ENCODE peak calls at places on chromosomes 1 and 21, in nine cellular contexts. R, U, Z, S, G, P, L, I and T are unnamed samples.

GRCh38 chr1:155175281-155175926 is 1.8 kb downstream of the TRIM46 start:
- DNase-seq in R (no peak), U (no peak), Z (no peak), S (no peak), G (peak; percentile 78), P (no peak), L (no peak), I (no peak), T (no peak)

GRCh38 chr1:6358757-6359567 is 34.6 kb downstream of the ACOT7 start:
- DNase-seq in R (peak; percentile 80), U (peak; percentile 75), Z (peak; percentile 34), S (no peak), G (no peak), P (peak; percentile 86), L (no peak), I (no peak), T (no peak)

GRCh38 chr1:178768423-178768822 is 43.4 kb downstream of the RALGPS2 start:
- DNase-seq in R (peak; percentile 62), U (peak; percentile 8), Z (no peak), S (peak; percentile 10), G (no peak), P (no peak), L (no peak), I (peak; percentile 66), T (no peak)

GRCh38 chr1:89780721-89781120 is 40.1 kb upstream of the LRRC8D start:
- DNase-seq in R (peak; percentile 47), U (peak; percentile 56), Z (no peak), S (peak; percentile 39), G (no peak), P (peak; percentile 69), L (no peak), I (peak; percentile 26), T (no peak)

GRCh38 chr1:112735752-112736151 is 20.6 kb upstream of the PPM1J start:
- DNase-seq in R (peak; percentile 35), U (peak; percentile 92), Z (no peak), S (peak; percentile 62), G (no peak), P (peak; percentile 94), L (no peak), I (no peak), T (no peak)

GRCh38 chr1:76826072-76826827 is 41.0 kb upstream of the ST6GALNAC5 start:
- DNase-seq in R (peak; percentile 37), U (peak; percentile 76), Z (no peak), S (no peak), G (no peak), P (peak; percentile 7), L (no peak), I (no peak), T (no peak)

GRCh38 chr1:1344672-1345361 is 4.4 kb downstream of the DVL1 start:
- DNase-seq in R (no peak), U (peak; percentile 88), Z (no peak), S (peak; percentile 95), G (no peak), P (peak; percentile 69), L (no peak), I (no peak), T (peak; percentile 97)

GRCh38 chr1:42044346-42044745 is 108.9 kb upstream of the GUCA2B start:
- DNase-seq in R (no peak), U (no peak), Z (no peak), S (no peak), G (no peak), P (no peak), L (no peak), I (no peak), T (no peak)

GRCh38 chr21:28867401-28867800 is 125.3 kb downstream of the LTN1 start:
- DNase-seq in R (peak; percentile 25), U (peak; percentile 15), Z (no peak), S (no peak), G (no peak), P (peak; percentile 39), L (no peak), I (no peak), T (no peak)

GRCh38 chr1:36463404-36463772 is 796 bp downstream of the MRPS15 start:
- DNase-seq in R (no peak), U (no peak), Z (no peak), S (no peak), G (no peak), P (no peak), L (no peak), I (no peak), T (no peak)

GRCh38 chr1:218699411-218699810 is 354.3 kb downstream of the TGFB2 start:
- DNase-seq in R (no peak), U (no peak), Z (no peak), S (no peak), G (no peak), P (peak; percentile 49), L (no peak), I (no peak), T (no peak)

GRCh38 chr1:46497665-46498064 is 8.0 kb downstream of the DMBX1 start:
- DNase-seq in R (no peak), U (no peak), Z (no peak), S (no peak), G (no peak), P (no peak), L (no peak), I (no peak), T (no peak)

GRCh38 chr1:20485527-20486456 is at the start of gene CAMK2N1:
- DNase-seq in R (peak; percentile 78), U (peak; percentile 69), Z (peak; percentile 83), S (no peak), G (peak; percentile 87), P (peak; percentile 67), L (peak; percentile 51), I (no peak), T (no peak)

GRCh38 chr1:181522864-181523263 is 39.5 kb downstream of the CACNA1E start:
- DNase-seq in R (no peak), U (no peak), Z (no peak), S (no peak), G (no peak), P (no peak), L (no peak), I (no peak), T (no peak)

GRCh38 chr1:163970699-163971098 is 588.3 kb upstream of the PBX1 start:
- DNase-seq in R (no peak), U (no peak), Z (no peak), S (no peak), G (no peak), P (no peak), L (no peak), I (no peak), T (no peak)

GRCh38 chr1:102434421-102434820 is 437.7 kb upstream of the OLFM3 start:
- DNase-seq in R (peak; percentile 0), U (no peak), Z (no peak), S (peak; percentile 10), G (no peak), P (no peak), L (no peak), I (peak; percentile 52), T (no peak)

GRCh38 chr1:245441699-245442098 is 286.9 kb downstream of the KIF26B start:
- DNase-seq in R (peak; percentile 67), U (peak; percentile 41), Z (no peak), S (no peak), G (no peak), P (no peak), L (no peak), I (no peak), T (no peak)

GRCh38 chr21:45962531-45963224 is 18.9 kb upstream of the COL6A1 start:
- DNase-seq in R (no peak), U (no peak), Z (no peak), S (no peak), G (no peak), P (no peak), L (no peak), I (no peak), T (no peak)
- H3K9me3 ChIP-seq in R (no peaks in the 10 kb centered on the region), U (no peaks in the 10 kb centered on the region), Z (no peaks in the 10 kb centered on the region), S (no peaks in the 10 kb centered on the region), G (no peaks in the 10 kb centered on the region), P (peaks cover 12% of the 10 kb centered on the region), L (no peaks in the 10 kb centered on the region), I (no peaks in the 10 kb centered on the region), T (peaks cover 2% of the 10 kb centered on the region)

GRCh38 chr1:26276432-26276838 is 3.5 kb upstream of the SH3BGRL3 start:
- DNase-seq in R (no peak), U (no peak), Z (no peak), S (no peak), G (no peak), P (no peak), L (no peak), I (no peak), T (no peak)
- H3K4me3 ChIP-seq in R (no peak overlapping the region), U (no peak overlapping the region), Z (no peak overlapping the region), S (no peak overlapping the region), G (no peak overlapping the region), P (no peak overlapping the region), L (no peak overlapping the region), I (no peak overlapping the region), T (no peak overlapping the region)

DNA sequence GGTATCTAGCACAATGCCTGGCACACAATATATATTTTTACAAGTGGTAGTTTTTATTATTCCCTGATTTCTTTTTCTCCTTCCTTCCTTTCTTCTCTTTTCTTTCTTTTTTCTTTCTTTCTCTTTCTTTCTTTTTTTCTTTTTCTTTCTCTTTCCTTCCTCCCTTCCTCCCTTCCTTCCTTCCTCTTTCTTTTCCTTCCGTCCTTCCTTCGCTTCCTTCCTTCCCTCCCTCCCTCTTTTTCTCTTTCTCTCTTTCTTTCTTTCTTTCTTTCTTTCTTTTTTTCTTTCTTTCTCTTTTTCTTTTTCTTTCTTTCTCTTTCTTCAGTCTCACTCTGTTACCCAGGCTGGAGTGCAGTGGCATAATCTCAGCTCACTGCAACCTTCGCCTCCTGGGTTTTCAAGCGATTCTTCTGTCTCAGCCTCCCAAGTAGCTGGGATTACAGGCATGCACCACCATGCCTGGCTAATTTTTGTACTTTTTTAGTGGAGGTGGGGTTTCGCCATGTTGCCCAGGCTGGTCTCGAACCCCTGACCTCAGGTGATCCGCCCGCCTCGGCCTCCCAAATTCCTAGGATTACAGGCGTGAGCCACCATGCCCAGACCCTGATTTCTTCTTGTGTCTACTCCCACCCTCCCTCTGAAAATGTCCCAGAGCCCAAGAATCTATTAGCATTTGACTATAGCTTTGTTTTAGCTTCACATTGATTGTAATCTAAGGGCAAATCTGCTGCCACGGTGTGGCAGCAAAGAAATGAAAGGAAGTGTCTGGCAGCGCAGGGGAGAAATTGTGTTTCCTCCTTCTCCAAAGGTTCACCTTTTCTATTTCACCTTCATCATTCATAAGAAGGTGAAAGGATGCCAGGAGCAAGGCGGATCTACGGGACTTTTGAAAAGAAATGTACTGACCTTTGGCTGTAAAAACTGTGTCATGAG is 19.9 kb upstream of the ABCB10 start:
- DNase-seq in R (no peak), U (no peak), Z (no peak), S (no peak), G (no peak), P (no peak), L (no peak), I (no peak), T (no peak)
- TF ChIP-seq CTCF in R (no peak), U (no peak), Z (no peak), S (no peak), G (no peak), P (no peak), L (no peak), I (no peak), T (no peak)

DNA sequence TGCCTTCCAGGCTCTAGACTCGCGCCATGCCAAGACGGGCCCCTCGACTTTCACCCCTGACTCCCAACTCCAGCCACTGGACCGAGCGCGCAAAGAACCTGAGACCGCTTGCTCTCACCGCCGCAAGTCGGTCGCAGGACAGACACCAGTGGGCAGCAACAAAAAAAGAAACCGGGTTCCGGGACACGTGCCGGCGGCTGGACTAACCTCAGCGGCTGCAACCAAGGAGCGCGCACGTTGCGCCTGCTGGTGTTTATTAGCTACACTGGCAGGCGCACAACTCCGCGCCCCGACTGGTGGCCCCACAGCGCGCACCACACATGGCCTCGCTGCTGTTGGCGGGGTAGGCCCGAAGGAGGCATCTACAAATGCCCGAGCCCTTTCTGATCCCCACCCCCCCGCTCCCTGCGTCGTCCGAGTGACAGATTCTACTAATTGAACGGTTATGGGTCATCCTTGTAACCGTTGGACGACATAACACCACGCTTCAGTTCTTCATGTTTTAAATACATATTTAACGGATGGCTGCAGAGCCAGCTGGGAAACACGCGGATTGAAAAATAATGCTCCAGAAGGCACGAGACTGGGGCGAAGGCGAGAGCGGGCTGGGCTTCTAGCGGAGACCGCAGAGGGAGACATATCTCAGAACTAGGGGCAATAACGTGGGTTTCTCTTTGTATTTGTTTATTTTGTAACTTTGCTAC is 2.0 kb upstream of the OLIG2 start:
- DNase-seq in R (no peak), U (no peak), Z (no peak), S (no peak), G (no peak), P (no peak), L (no peak), I (no peak), T (no peak)
- H3K9me3 ChIP-seq in R (no peaks in the 10 kb centered on the region), U (no peaks in the 10 kb centered on the region), Z (no peaks in the 10 kb centered on the region), S (no peaks in the 10 kb centered on the region), G (no peaks in the 10 kb centered on the region), P (peaks cover 8% of the 10 kb centered on the region), L (no peaks in the 10 kb centered on the region), I (no peaks in the 10 kb centered on the region), T (no peaks in the 10 kb centered on the region)